ENCODE peak calls at places on chromosomes 5 and 9, in five cellular contexts. C is NCI-H1092 treated with DMSO at 0.1 percent for 48 hours; E is AG04449; W is HEK293T; V is stimulated activated CD4-positive, alpha-beta T cell treated with anti-CD3 and anti-CD28 coated beads, Interleukin-2, amount 100 ng/mL, for 48 hours. S is an unnamed sample.

GRCh38 chr5:154740483-154740882 is 14.7 kb upstream of the LARP1 start:
- DNase-seq in C (no peak), E (no peak), W (no peak), V (no peak), S (no peak)

GRCh38 chr5:74596930-74597329 is 43.6 kb downstream of the ENC1 start:
- DNase-seq in C (no peak), E (no peak), W (no peak), V (no peak), S (no peak)

GRCh38 chr5:133757396-133757795 is 145.1 kb upstream of the FSTL4 start:
- DNase-seq in C (no peak), E (no peak), W (no peak), V (no peak), S (no peak)

GRCh38 chr5:79346420-79346824 is 110.5 kb downstream of the JMY start:
- DNase-seq in C (no peak), E (no peak), W (no peak), V (no peak), S (no peak)

GRCh38 chr5:138610468-138611294 is 35.5 kb upstream of the HSPA9 start:
- DNase-seq in C (peak), E (no peak), W (no peak), V (no peak), S (peak)

GRCh38 chr9:80242022-80242421 is 670.3 kb downstream of the TLE4 start:
- DNase-seq in C (no peak), E (no peak), W (no peak), V (no peak), S (no peak)

GRCh38 chr9:128027166-128027539 is 40.0 kb downstream of the NAIF1 start:
- DNase-seq in C (no peak), E (no peak), W (no peak), V (no peak), S (no peak)

GRCh38 chr5:144567416-144567770 is 396.7 kb downstream of the KCTD16 start:
- DNase-seq in C (no peak), E (no peak), W (no peak), V (no peak), S (no peak)

GRCh38 chr5:159099049-159099760 is 511 bp downstream of the EBF1 start:
- DNase-seq in C (peak), E (no peak), W (peak), V (peak), S (peak)